ENCODE peak calls at places on chromosomes 1 and 21, in nine cellular contexts. I is bronchial epithelial cell, W is astrocyte of the spinal cord, D is NCI-H2171, N is C1 segment of cervical spinal cord, K is cardiac muscle cell, B is hippocampal formation, T is RPMI8226, H is Karpas-422. A is an unnamed sample.
A peak's percentile ranks its signal among the peaks of the same experiment; 100 is the strongest.

GRCh38 chr1:83029916-83030315 is 969.0 kb downstream of the TTLL7 start:
- DNase-seq in I (peak; percentile 15), W (peak; percentile 68), D (no peak), N (no peak), K (no peak), B (no peak), T (no peak), H (no peak), A (no peak)

GRCh38 chr1:196535727-196536126 is 72.5 kb downstream of the KCNT2 start:
- DNase-seq in I (peak; percentile 59), W (peak; percentile 32), D (peak; percentile 56), N (no peak), K (peak; percentile 29), B (no peak), T (peak; percentile 62), H (peak; percentile 52), A (peak; percentile 23)

GRCh38 chr21:25906554-25906953 is 171.8 kb downstream of the GABPA start:
- DNase-seq in I (no peak), W (no peak), D (no peak), N (no peak), K (no peak), B (no peak), T (no peak), H (no peak), A (no peak)

GRCh38 chr1:63981408-63981773 is 207.6 kb downstream of the ROR1 start:
- DNase-seq in I (peak; percentile 70), W (no peak), D (no peak), N (no peak), K (no peak), B (no peak), T (no peak), H (no peak), A (no peak)

GRCh38 chr1:156114101-156114918 is at the start of gene LMNA:
- DNase-seq in I (peak; percentile 93), W (peak; percentile 97), D (peak; percentile 52), N (peak; percentile 83), K (peak; percentile 96), B (peak; percentile 72), T (peak; percentile 94), H (peak; percentile 41), A (peak; percentile 92)

GRCh38 chr1:211578640-211579433 is at the start of gene SLC30A1:
- DNase-seq in I (peak; percentile 90), W (peak; percentile 99), D (peak; percentile 99), N (peak; percentile 98), K (peak; percentile 99), B (peak; percentile 99), T (peak; percentile 100), H (peak; percentile 100), A (peak; percentile 99)

GRCh38 chr1:78673120-78673519 is 23.5 kb downstream of the IFI44 start:
- DNase-seq in I (no peak), W (no peak), D (no peak), N (no peak), K (no peak), B (no peak), T (peak; percentile 47), H (peak; percentile 61), A (no peak)

GRCh38 chr1:205648212-205648910 is 16.6 kb upstream of the ELK4 start:
- DNase-seq in I (no peak), W (no peak), D (peak; percentile 83), N (no peak), K (no peak), B (no peak), T (no peak), H (no peak), A (no peak)

GRCh38 chr21:31974454-31974985 is 101.7 kb downstream of the HUNK start:
- DNase-seq in I (no peak), W (no peak), D (no peak), N (peak; percentile 3), K (no peak), B (no peak), T (no peak), H (no peak), A (no peak)

GRCh38 chr1:59077739-59078503 is 219.0 kb upstream of the FGGY start:
- DNase-seq in I (no peak), W (no peak), D (no peak), N (no peak), K (no peak), B (no peak), T (no peak), H (no peak), A (peak; percentile 78)

GRCh38 chr1:243926803-243927245 is 76.8 kb upstream of the AKT3 start:
- DNase-seq in I (peak; percentile 87), W (peak; percentile 96), D (no peak), N (no peak), K (peak; percentile 87), B (no peak), T (no peak), H (no peak), A (peak; percentile 46)

GRCh38 chr1:10834770-10835412 is 38.4 kb upstream of the CASZ1 start:
- DNase-seq in I (no peak), W (no peak), D (no peak), N (no peak), K (no peak), B (no peak), T (no peak), H (no peak), A (no peak)

GRCh38 chr21:41559658-41560599 is 52.0 kb upstream of the TMPRSS2 start:
- DNase-seq in I (peak; percentile 40), W (peak; percentile 26), D (no peak), N (no peak), K (peak; percentile 88), B (no peak), T (no peak), H (no peak), A (no peak)